ENCODE peak calls at places on chromosomes 4 and X, in ten cellular contexts. One of them, this sample, is unnamed.

GRCh38 chr4:3736290-3736689 is 29.9 kb upstream of the ADRA2C start:
- DNase-seq in stomach: no peak
- DNase-seq in GM13976: no peak
- DNase-seq in fibroblast of lung: no peak
- DNase-seq in colonic mucosa: no peak
- DNase-seq in AG09309: no peak
- DNase-seq in ascending aorta: no peak
- DNase-seq in astrocyte of the spinal cord: no peak
- DNase-seq in suprapubic skin: no peak
- DNase-seq in AG10803: no peak
- DNase-seq in this sample: no peak

GRCh38 chr4:2333356-2333841 is 71.5 kb upstream of the MXD4 start:
- DNase-seq in stomach: peak; percentile 76
- DNase-seq in GM13976: no peak
- DNase-seq in fibroblast of lung: no peak
- DNase-seq in colonic mucosa: peak; percentile 65
- DNase-seq in AG09309: no peak
- DNase-seq in ascending aorta: no peak
- DNase-seq in astrocyte of the spinal cord: no peak
- DNase-seq in suprapubic skin: no peak
- DNase-seq in AG10803: no peak
- DNase-seq in this sample: no peak

GRCh38 chr4:124277691-124278090 is 434.8 kb downstream of the ANKRD50 start:
- DNase-seq in stomach: no peak
- DNase-seq in GM13976: no peak
- DNase-seq in fibroblast of lung: no peak
- DNase-seq in colonic mucosa: no peak
- DNase-seq in AG09309: no peak
- DNase-seq in ascending aorta: no peak
- DNase-seq in astrocyte of the spinal cord: no peak
- DNase-seq in suprapubic skin: no peak
- DNase-seq in AG10803: no peak
- DNase-seq in this sample: no peak

GRCh38 chr4:2662598-2662997 is 93.5 kb downstream of the TNIP2 start:
- DNase-seq in stomach: no peak
- DNase-seq in GM13976: no peak
- DNase-seq in fibroblast of lung: peak; percentile 82
- DNase-seq in colonic mucosa: no peak
- DNase-seq in AG09309: peak; percentile 88
- DNase-seq in ascending aorta: no peak
- DNase-seq in astrocyte of the spinal cord: peak; percentile 62
- DNase-seq in suprapubic skin: no peak
- DNase-seq in AG10803: peak; percentile 95
- DNase-seq in this sample: no peak

GRCh38 chr4:21664355-21664754 is 284.2 kb downstream of the KCNIP4 start:
- DNase-seq in stomach: no peak
- DNase-seq in GM13976: no peak
- DNase-seq in fibroblast of lung: no peak
- DNase-seq in colonic mucosa: no peak
- DNase-seq in AG09309: no peak
- DNase-seq in ascending aorta: no peak
- DNase-seq in astrocyte of the spinal cord: no peak
- DNase-seq in suprapubic skin: no peak
- DNase-seq in AG10803: no peak
- DNase-seq in this sample: no peak

GRCh38 chr4:184775854-184776555 is 42.1 kb upstream of the CENPU start:
- DNase-seq in stomach: no peak
- DNase-seq in GM13976: no peak
- DNase-seq in fibroblast of lung: no peak
- DNase-seq in colonic mucosa: no peak
- DNase-seq in AG09309: no peak
- DNase-seq in ascending aorta: peak; percentile 45
- DNase-seq in astrocyte of the spinal cord: no peak
- DNase-seq in suprapubic skin: no peak
- DNase-seq in AG10803: no peak
- DNase-seq in this sample: no peak

GRCh38 chrX:119762718-119763117 is 4.3 kb downstream of the SOWAHD start:
- DNase-seq in stomach: no peak
- DNase-seq in GM13976: no peak
- DNase-seq in fibroblast of lung: no peak
- DNase-seq in colonic mucosa: no peak
- DNase-seq in AG09309: no peak
- DNase-seq in ascending aorta: no peak
- DNase-seq in astrocyte of the spinal cord: no peak
- DNase-seq in suprapubic skin: no peak
- DNase-seq in AG10803: peak; percentile 61
- DNase-seq in this sample: no peak

GRCh38 chr4:168610911-168611530 is 114.2 kb downstream of the PALLD start:
- DNase-seq in stomach: no peak
- DNase-seq in GM13976: no peak
- DNase-seq in fibroblast of lung: no peak
- DNase-seq in colonic mucosa: no peak
- DNase-seq in AG09309: no peak
- DNase-seq in ascending aorta: no peak
- DNase-seq in astrocyte of the spinal cord: no peak
- DNase-seq in suprapubic skin: no peak
- DNase-seq in AG10803: no peak
- DNase-seq in this sample: no peak

GRCh38 chr4:138225477-138225876 is 16.7 kb downstream of the SLC7A11 start:
- DNase-seq in stomach: no peak
- DNase-seq in GM13976: no peak
- DNase-seq in fibroblast of lung: no peak
- DNase-seq in colonic mucosa: no peak
- DNase-seq in AG09309: no peak
- DNase-seq in ascending aorta: no peak
- DNase-seq in astrocyte of the spinal cord: no peak
- DNase-seq in suprapubic skin: no peak
- DNase-seq in AG10803: peak; percentile 29
- DNase-seq in this sample: no peak

GRCh38 chr4:74109894-74110605 is 11.1 kb upstream of the CXCL2 start:
- DNase-seq in stomach: no peak
- DNase-seq in GM13976: no peak
- DNase-seq in fibroblast of lung: peak; percentile 81
- DNase-seq in colonic mucosa: no peak
- DNase-seq in AG09309: peak; percentile 86
- DNase-seq in ascending aorta: no peak
- DNase-seq in astrocyte of the spinal cord: peak; percentile 94
- DNase-seq in suprapubic skin: no peak
- DNase-seq in AG10803: peak; percentile 88
- DNase-seq in this sample: no peak

GRCh38 chr4:2385450-2386020 is 32.9 kb downstream of the ZFYVE28 start:
- DNase-seq in stomach: no peak
- DNase-seq in GM13976: no peak
- DNase-seq in fibroblast of lung: no peak
- DNase-seq in colonic mucosa: no peak
- DNase-seq in AG09309: no peak
- DNase-seq in ascending aorta: no peak
- DNase-seq in astrocyte of the spinal cord: no peak
- DNase-seq in suprapubic skin: no peak
- DNase-seq in AG10803: no peak
- DNase-seq in this sample: no peak

GRCh38 chr4:100360211-100360610 is 157.6 kb downstream of the EMCN start:
- DNase-seq in stomach: no peak
- DNase-seq in GM13976: no peak
- DNase-seq in fibroblast of lung: no peak
- DNase-seq in colonic mucosa: no peak
- DNase-seq in AG09309: no peak
- DNase-seq in ascending aorta: no peak
- DNase-seq in astrocyte of the spinal cord: no peak
- DNase-seq in suprapubic skin: no peak
- DNase-seq in AG10803: no peak
- DNase-seq in this sample: no peak

GRCh38 chr4:176432811-176433540 is 113.2 kb downstream of the SPCS3 start:
- DNase-seq in stomach: no peak
- DNase-seq in GM13976: no peak
- DNase-seq in fibroblast of lung: no peak
- DNase-seq in colonic mucosa: no peak
- DNase-seq in AG09309: no peak
- DNase-seq in ascending aorta: no peak
- DNase-seq in astrocyte of the spinal cord: peak; percentile 63
- DNase-seq in suprapubic skin: no peak
- DNase-seq in AG10803: no peak
- DNase-seq in this sample: no peak

GRCh38 chr4:26136615-26137014 is 184.2 kb upstream of the RBPJ start:
- DNase-seq in stomach: no peak
- DNase-seq in GM13976: no peak
- DNase-seq in fibroblast of lung: no peak
- DNase-seq in colonic mucosa: no peak
- DNase-seq in AG09309: no peak
- DNase-seq in ascending aorta: no peak
- DNase-seq in astrocyte of the spinal cord: no peak
- DNase-seq in suprapubic skin: no peak
- DNase-seq in AG10803: no peak
- DNase-seq in this sample: no peak

GRCh38 chr4:3829954-3830773 is 64.0 kb downstream of the ADRA2C start:
- DNase-seq in stomach: no peak
- DNase-seq in GM13976: no peak
- DNase-seq in fibroblast of lung: no peak
- DNase-seq in colonic mucosa: no peak
- DNase-seq in AG09309: no peak
- DNase-seq in ascending aorta: no peak
- DNase-seq in astrocyte of the spinal cord: no peak
- DNase-seq in suprapubic skin: no peak
- DNase-seq in AG10803: no peak
- DNase-seq in this sample: no peak

GRCh38 chr4:81470456-81471327 is 1.0 kb downstream of the RASGEF1B start:
- DNase-seq in stomach: peak; percentile 47
- DNase-seq in GM13976: peak; percentile 21
- DNase-seq in fibroblast of lung: no peak
- DNase-seq in colonic mucosa: peak; percentile 68
- DNase-seq in AG09309: no peak
- DNase-seq in ascending aorta: peak; percentile 79
- DNase-seq in astrocyte of the spinal cord: no peak
- DNase-seq in suprapubic skin: peak; percentile 74
- DNase-seq in AG10803: no peak
- DNase-seq in this sample: no peak

GRCh38 chr4:81473086-81473396 is 1.3 kb upstream of the RASGEF1B start:
- DNase-seq in stomach: no peak
- DNase-seq in GM13976: no peak
- DNase-seq in fibroblast of lung: no peak
- DNase-seq in colonic mucosa: no peak
- DNase-seq in AG09309: no peak
- DNase-seq in ascending aorta: no peak
- DNase-seq in astrocyte of the spinal cord: no peak
- DNase-seq in suprapubic skin: no peak
- DNase-seq in AG10803: no peak
- DNase-seq in this sample: no peak

GRCh38 chr4:81469774-81470455 is 1.8 kb downstream of the RASGEF1B start:
- DNase-seq in stomach: no peak
- DNase-seq in GM13976: no peak
- DNase-seq in fibroblast of lung: no peak
- DNase-seq in colonic mucosa: no peak
- DNase-seq in AG09309: no peak
- DNase-seq in ascending aorta: no peak
- DNase-seq in astrocyte of the spinal cord: no peak
- DNase-seq in suprapubic skin: no peak
- DNase-seq in AG10803: no peak
- DNase-seq in this sample: no peak

GRCh38 chr4:81471361-81472248 is at the start of gene RASGEF1B:
- DNase-seq in stomach: peak; percentile 93
- DNase-seq in GM13976: peak; percentile 92
- DNase-seq in fibroblast of lung: peak; percentile 58
- DNase-seq in colonic mucosa: peak; percentile 92
- DNase-seq in AG09309: no peak
- DNase-seq in ascending aorta: peak; percentile 95
- DNase-seq in astrocyte of the spinal cord: peak; percentile 56
- DNase-seq in suprapubic skin: peak; percentile 93
- DNase-seq in AG10803: peak; percentile 45
- DNase-seq in this sample: peak; percentile 87

GRCh38 chr4:81472249-81473085 is 760 bp upstream of the RASGEF1B start:
- DNase-seq in stomach: peak; percentile 35
- DNase-seq in GM13976: peak; percentile 41
- DNase-seq in fibroblast of lung: peak; percentile 55
- DNase-seq in colonic mucosa: no peak
- DNase-seq in AG09309: no peak
- DNase-seq in ascending aorta: peak; percentile 68
- DNase-seq in astrocyte of the spinal cord: peak; percentile 44
- DNase-seq in suprapubic skin: no peak
- DNase-seq in AG10803: peak; percentile 12
- DNase-seq in this sample: no peak
- TF ChIP-seq CTCF in stomach: peak; percentile 25
- TF ChIP-seq CTCF in GM13976: no peak
- TF ChIP-seq CTCF in fibroblast of lung: peak; percentile 44
- TF ChIP-seq CTCF in colonic mucosa: no peak
- TF ChIP-seq CTCF in AG09309: no peak
- TF ChIP-seq CTCF in ascending aorta: no peak
- TF ChIP-seq CTCF in astrocyte of the spinal cord: peak; percentile 29
- TF ChIP-seq CTCF in suprapubic skin: no peak
- TF ChIP-seq CTCF in AG10803: peak; percentile 30
- TF ChIP-seq CTCF in this sample: peak; percentile 63

GRCh38 chrX:154762529-154763296 is at the start of gene DKC1:
- DNase-seq in stomach: peak; percentile 96
- DNase-seq in GM13976: peak; percentile 93
- DNase-seq in fibroblast of lung: peak; percentile 94
- DNase-seq in colonic mucosa: peak; percentile 93
- DNase-seq in AG09309: peak; percentile 74
- DNase-seq in ascending aorta: peak; percentile 97
- DNase-seq in astrocyte of the spinal cord: peak; percentile 96
- DNase-seq in suprapubic skin: peak; percentile 93
- DNase-seq in AG10803: peak; percentile 93
- DNase-seq in this sample: peak; percentile 96
- TF ChIP-seq CTCF in stomach: no peak
- TF ChIP-seq CTCF in GM13976: no peak
- TF ChIP-seq CTCF in fibroblast of lung: no peak
- TF ChIP-seq CTCF in colonic mucosa: no peak
- TF ChIP-seq CTCF in AG09309: peak; percentile 3
- TF ChIP-seq CTCF in ascending aorta: no peak
- TF ChIP-seq CTCF in astrocyte of the spinal cord: peak; percentile 11
- TF ChIP-seq CTCF in suprapubic skin: no peak
- TF ChIP-seq CTCF in AG10803: no peak
- TF ChIP-seq CTCF in this sample: peak; percentile 39

DNA sequence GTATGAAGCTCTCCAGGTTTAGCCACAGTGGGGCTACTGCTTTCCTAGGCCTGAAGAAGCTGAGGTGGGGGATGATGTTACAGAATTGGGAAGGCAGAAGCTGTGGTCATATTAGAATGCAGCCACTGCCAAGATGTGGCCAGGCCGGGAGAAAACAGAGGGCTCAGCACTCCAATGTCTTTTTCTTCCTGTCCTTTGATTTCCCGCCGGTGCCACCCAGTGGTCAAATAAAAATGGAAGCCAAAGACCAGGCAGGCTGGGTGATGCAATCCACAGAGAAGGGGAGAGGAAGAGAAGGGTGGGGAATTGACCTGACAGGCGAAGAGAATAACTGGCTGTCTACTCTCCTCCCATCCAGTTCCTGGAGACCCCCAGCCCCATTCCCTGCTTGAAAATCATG is 94.9 kb upstream of the SHISA3 start:
- DNase-seq in stomach: peak; percentile 29
- DNase-seq in GM13976: no peak
- DNase-seq in fibroblast of lung: peak; percentile 31
- DNase-seq in colonic mucosa: peak; percentile 30
- DNase-seq in AG09309: no peak
- DNase-seq in ascending aorta: no peak
- DNase-seq in astrocyte of the spinal cord: peak; percentile 43
- DNase-seq in suprapubic skin: no peak
- DNase-seq in AG10803: no peak
- DNase-seq in this sample: no peak
- TF ChIP-seq CTCF in stomach: no peak
- TF ChIP-seq CTCF in GM13976: peak; percentile 12
- TF ChIP-seq CTCF in fibroblast of lung: peak; percentile 37
- TF ChIP-seq CTCF in colonic mucosa: no peak
- TF ChIP-seq CTCF in AG09309: no peak
- TF ChIP-seq CTCF in ascending aorta: no peak
- TF ChIP-seq CTCF in astrocyte of the spinal cord: peak; percentile 34
- TF ChIP-seq CTCF in suprapubic skin: no peak
- TF ChIP-seq CTCF in AG10803: peak; percentile 9
- TF ChIP-seq CTCF in this sample: peak; percentile 53

GRCh38 chr4:125315571-125316390 is 1.0 kb downstream of the FAT4 start:
- DNase-seq in stomach: peak; percentile 31
- DNase-seq in GM13976: peak; percentile 37
- DNase-seq in fibroblast of lung: peak; percentile 61
- DNase-seq in colonic mucosa: peak; percentile 23
- DNase-seq in AG09309: no peak
- DNase-seq in ascending aorta: peak; percentile 66
- DNase-seq in astrocyte of the spinal cord: peak; percentile 73
- DNase-seq in suprapubic skin: peak; percentile 60
- DNase-seq in AG10803: peak; percentile 46
- DNase-seq in this sample: peak; percentile 81
- TF ChIP-seq CTCF in stomach: no peak
- TF ChIP-seq CTCF in GM13976: peak; percentile 3
- TF ChIP-seq CTCF in fibroblast of lung: peak; percentile 29
- TF ChIP-seq CTCF in colonic mucosa: no peak
- TF ChIP-seq CTCF in AG09309: peak; percentile 24
- TF ChIP-seq CTCF in ascending aorta: no peak
- TF ChIP-seq CTCF in astrocyte of the spinal cord: peak; percentile 35
- TF ChIP-seq CTCF in suprapubic skin: no peak
- TF ChIP-seq CTCF in AG10803: peak; percentile 22
- TF ChIP-seq CTCF in this sample: peak; percentile 37

This sample was measured in type B pancreatic cell.